ENCODE peak calls at places on chromosome 20, in seven cellular contexts. X, D, V, T, B, M and A are unnamed samples.
A peak's percentile ranks its signal among the peaks of the same experiment; 100 is the strongest.

GRCh38 chr20:58515240-58516212 is at the start of gene APCDD1L:
- DNase-seq in X (peak; percentile 72), D (no peak), V (no peak), T (no peak), B (peak; percentile 84), M (no peak), A (peak; percentile 6)

GRCh38 chr20:59403261-59403961 is 103.0 kb downstream of the EDN3 start:
- DNase-seq in X (peak; percentile 60), D (peak; percentile 77), V (peak; percentile 42), T (peak; percentile 68), B (peak; percentile 85), M (peak; percentile 75), A (peak; percentile 83)

GRCh38 chr20:33431797-33432381 is 11.7 kb downstream of the SNTA1 start:
- DNase-seq in X (no peak), D (no peak), V (no peak), T (no peak), B (no peak), M (no peak), A (no peak)

GRCh38 chr20:54219751-54220426 is 12.0 kb downstream of the PFDN4 start:
- DNase-seq in X (peak; percentile 52), D (no peak), V (no peak), T (no peak), B (no peak), M (no peak), A (no peak)

GRCh38 chr20:49288784-49289696 is 11.2 kb upstream of the ZNFX1 start:
- DNase-seq in X (no peak), D (no peak), V (no peak), T (no peak), B (no peak), M (no peak), A (no peak)

GRCh38 chr20:63191400-63191799 is 24.5 kb downstream of the YTHDF1 start:
- DNase-seq in X (no peak), D (no peak), V (no peak), T (no peak), B (no peak), M (no peak), A (no peak)

GRCh38 chr20:50427740-50428462 is 82.3 kb upstream of the PTPN1 start:
- DNase-seq in X (no peak), D (no peak), V (no peak), T (no peak), B (no peak), M (no peak), A (no peak)

GRCh38 chr20:10505320-10506226 is 70.5 kb downstream of the SLX4IP start:
- DNase-seq in X (peak; percentile 19), D (no peak), V (no peak), T (no peak), B (no peak), M (no peak), A (no peak)

GRCh38 chr20:13922241-13922640 is 68.2 kb downstream of the SEL1L2 start:
- DNase-seq in X (peak; percentile 18), D (no peak), V (no peak), T (no peak), B (no peak), M (no peak), A (no peak)

GRCh38 chr20:19302714-19303113 is 90.3 kb downstream of the SLC24A3 start:
- DNase-seq in X (no peak), D (no peak), V (no peak), T (no peak), B (no peak), M (no peak), A (no peak)

GRCh38 chr20:25271486-25272222 is 23.8 kb downstream of the PYGB start:
- DNase-seq in X (no peak), D (no peak), V (no peak), T (no peak), B (no peak), M (no peak), A (no peak)

GRCh38 chr20:38275815-38276550 is 15.4 kb upstream of the KIAA1755 start:
- DNase-seq in X (no peak), D (no peak), V (no peak), T (no peak), B (no peak), M (no peak), A (no peak)

GRCh38 chr20:52103911-52104545 is 87.6 kb downstream of the ZFP64 start:
- DNase-seq in X (no peak), D (peak; percentile 8), V (no peak), T (no peak), B (no peak), M (no peak), A (peak; percentile 23)